ENCODE peak calls at places on chromosomes 12 and 14, in eight cellular contexts. L, E, C, A, B, J, M and F are unnamed samples.

GRCh38 chr12:3243376-3244084 is 166.4 kb downstream of the TSPAN9 start:
- DNase-seq in C (no peak), L (peak), B (no peak), J (no peak), M (no peak), A (no peak), E (peak), F (no peak)

GRCh38 chr14:95979339-95980042 is 59.7 kb upstream of the C14orf132 start:
- DNase-seq in A (no peak), L (no peak), C (no peak), M (no peak), J (no peak), E (no peak), B (no peak), F (no peak)

GRCh38 chr14:59583755-59584154 is 7.1 kb upstream of the CCDC175 start:
- DNase-seq in E (no peak), J (no peak), B (no peak), M (no peak), C (peak), A (no peak), L (no peak), F (no peak)

GRCh38 chr12:13592063-13592942 is 389.1 kb downstream of the GRIN2B start:
- DNase-seq in E (no peak), A (no peak), M (no peak), L (no peak), J (no peak), B (no peak), C (no peak), F (no peak)

GRCh38 chr12:131865196-131865875 is 29.1 kb upstream of the ULK1 start:
- DNase-seq in B (no peak), C (peak), A (no peak), E (no peak), M (no peak), L (no peak), J (no peak), F (no peak)

GRCh38 chr12:52534482-52534881 is 14.3 kb upstream of the KRT5 start:
- DNase-seq in C (no peak), A (peak), L (no peak), M (no peak), J (no peak), E (no peak), B (no peak), F (no peak)

GRCh38 chr14:105148604-105149145 is 19.9 kb downstream of the JAG2 start:
- DNase-seq in A (peak), J (no peak), C (no peak), E (peak), B (peak), M (no peak), L (no peak), F (no peak)

GRCh38 chr12:50764861-50765324 is 992 bp downstream of the ATF1 start:
- DNase-seq in L (peak), E (no peak), J (peak), A (no peak), C (peak), B (no peak), M (peak), F (no peak)

GRCh38 chr14:85197976-85198375 is 332.0 kb upstream of the FLRT2 start:
- DNase-seq in B (no peak), E (no peak), J (no peak), C (no peak), L (no peak), M (no peak), A (no peak), F (no peak)

GRCh38 chr14:92993302-92993701 is 70.4 kb downstream of the CHGA start:
- DNase-seq in M (no peak), B (peak), C (no peak), E (peak), J (no peak), L (peak), A (no peak), F (peak)

GRCh38 chr12:57342207-57342691 is 88.6 kb downstream of the R3HDM2 start:
- DNase-seq in M (no peak), B (peak), C (peak), E (no peak), L (no peak), A (no peak), J (no peak), F (no peak)

DNA sequence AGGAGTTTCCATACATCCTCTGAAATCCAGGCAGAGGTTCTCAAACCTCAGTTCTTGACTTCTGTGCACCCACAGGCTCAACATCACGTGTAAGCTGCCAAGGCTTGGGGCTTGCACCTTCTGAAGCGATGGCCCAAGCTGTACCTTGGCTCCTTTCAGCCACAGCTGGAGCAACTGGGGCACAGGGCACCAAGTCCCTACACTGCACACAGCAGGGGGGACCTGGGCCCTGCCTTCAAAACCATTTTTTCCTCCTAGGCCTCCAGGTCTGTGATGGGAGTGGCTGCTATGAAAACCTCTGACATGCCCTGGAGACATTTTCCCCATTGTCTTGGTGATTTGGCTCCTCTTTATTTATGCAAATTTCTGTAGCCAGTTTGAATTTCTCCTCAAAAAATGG is 10.6 kb downstream of the AREL1 start:
- DNase-seq in C (no peak), J (no peak), A (no peak), L (no peak), B (no peak), M (no peak), E (no peak), F (no peak)
- H3K27ac ChIP-seq in C (no peak), J (no peak), A (no peak), L (no peak), B (no peak), M (no peak), E (no peak), F (no peak)

GRCh38 chr12:68267892-68268396 is 14.5 kb upstream of the IL22 start:
- DNase-seq in L (no peak), A (no peak), E (no peak), B (no peak), M (no peak), J (no peak), C (peak), F (no peak)
- H3K27ac ChIP-seq in L (no peak), A (no peak), E (no peak), B (no peak), M (no peak), J (no peak), C (peak), F (no peak)

DNA sequence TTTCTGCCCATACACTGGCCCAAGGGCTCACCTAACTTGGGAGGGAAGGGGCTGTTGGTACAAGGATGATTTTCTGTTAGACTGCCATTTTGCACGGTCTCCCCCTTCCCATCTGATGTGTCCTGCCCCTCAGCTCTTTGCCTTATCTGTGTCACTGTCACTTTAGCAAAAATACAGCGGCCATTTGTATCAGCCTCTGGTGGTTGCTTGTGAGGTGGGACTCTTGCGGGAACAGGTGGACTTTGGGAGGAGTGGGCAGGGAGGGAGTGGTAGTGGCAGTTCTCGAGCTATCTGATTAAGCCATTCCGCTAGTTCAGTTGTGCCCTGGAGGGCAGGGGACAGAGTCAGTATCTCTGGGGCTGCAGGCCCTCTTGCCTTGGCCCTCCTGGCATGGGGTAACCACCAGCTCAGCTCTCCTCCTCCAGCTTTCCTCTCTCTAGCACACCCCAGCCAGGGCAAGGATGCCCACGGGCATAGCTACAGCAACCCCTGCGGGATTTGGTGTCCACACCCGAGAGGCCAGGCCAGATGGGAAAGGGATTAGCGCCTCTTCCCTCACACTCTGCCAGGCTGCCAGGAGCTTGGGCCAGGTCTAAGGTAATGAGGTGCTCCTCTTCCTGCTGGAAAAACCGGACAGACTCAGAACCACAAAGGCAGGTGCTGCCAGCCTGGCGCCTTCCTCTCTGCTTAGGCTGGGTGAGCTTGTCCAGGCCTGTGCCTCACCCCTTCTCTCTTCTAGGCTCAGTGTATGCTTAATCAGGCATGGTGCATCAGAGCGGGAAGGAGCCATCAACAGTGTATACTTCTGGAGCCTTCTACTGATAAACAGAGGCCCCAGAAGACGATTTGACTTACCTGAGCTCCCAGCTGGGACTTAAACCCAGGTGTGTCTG is 8.7 kb downstream of the SLC48A1 start:
- DNase-seq in E (peak), J (no peak), M (no peak), L (no peak), C (no peak), A (no peak), B (no peak), F (no peak)
- H3K27ac ChIP-seq in E (no peak), J (no peak), M (no peak), L (no peak), C (no peak), A (no peak), B (no peak), F (no peak)

GRCh38 chr14:76767681-76768055 is 6.4 kb downstream of the VASH1 start:
- DNase-seq in E (no peak), A (no peak), C (no peak), L (no peak), J (no peak), M (no peak), B (no peak), F (no peak)
- H3K27ac ChIP-seq in E (no peak), A (no peak), C (no peak), L (no peak), J (peak), M (peak), B (peak), F (peak)

GRCh38 chr14:47720281-47720680 is 44.9 kb upstream of the MDGA2 start:
- DNase-seq in B (no peak), L (no peak), C (no peak), A (no peak), J (no peak), E (no peak), M (no peak), F (no peak)
- H3K27ac ChIP-seq in B (no peak), L (no peak), C (no peak), A (no peak), J (no peak), E (no peak), M (no peak), F (no peak)